ENCODE peak calls at places on chromosomes 12 and 14, in seven cellular contexts. R is GM12891; K is lung microvascular endothelial cell; I is nephron progenitor cell; Q is T-helper 2 cell; E is RKO; M is stimulated activated CD4-positive, alpha-beta T cell treated with anti-CD3 and anti-CD28 coated beads, Interleukin-4, amount 100 ng/mL, for 24 hours. O is an unnamed sample.

GRCh38 chr12:111715242-111715641 is 29.4 kb downstream of the ACAD10 start:
- DNase-seq in R (no peak), K (peak; percentile 10), I (no peak), Q (no peak), E (no peak), M (no peak), O (no peak)

GRCh38 chr12:57280234-57281062 is 29.5 kb upstream of the STAC3 start:
- DNase-seq in R (peak; percentile 54), K (peak; percentile 94), I (no peak), Q (no peak), E (peak; percentile 98), M (peak; percentile 83), O (peak; percentile 72)

GRCh38 chr12:76871751-76872150 is 7.1 kb downstream of the CSRP2 start:
- DNase-seq in R (no peak), K (no peak), I (no peak), Q (no peak), E (no peak), M (no peak), O (no peak)

GRCh38 chr14:37197421-37198272 is at the start of gene MIPOL1:
- DNase-seq in R (no peak), K (peak; percentile 94), I (peak; percentile 81), Q (no peak), E (peak; percentile 89), M (no peak), O (no peak)

GRCh38 chr12:101407438-101408345 is at the start of gene ARL1:
- DNase-seq in R (peak; percentile 65), K (peak; percentile 96), I (peak; percentile 87), Q (peak; percentile 43), E (peak; percentile 90), M (peak; percentile 85), O (peak; percentile 78)

GRCh38 chr14:23442721-23443356 is 7.4 kb upstream of the MYH7 start:
- DNase-seq in R (no peak), K (no peak), I (no peak), Q (no peak), E (no peak), M (no peak), O (peak; percentile 46)

GRCh38 chr14:26427059-26427458 is 170.8 kb downstream of the NOVA1 start:
- DNase-seq in R (no peak), K (no peak), I (no peak), Q (no peak), E (no peak), M (no peak), O (no peak)

GRCh38 chr12:57107456-57107855 is 3.7 kb downstream of the STAT6 start:
- DNase-seq in R (no peak), K (no peak), I (no peak), Q (no peak), E (no peak), M (no peak), O (no peak)

GRCh38 chr12:104605685-104606084 is 148.9 kb downstream of the CHST11 start:
- DNase-seq in R (no peak), K (no peak), I (no peak), Q (no peak), E (no peak), M (no peak), O (no peak)

GRCh38 chr14:67413806-67414769 is 2.1 kb upstream of the PLEK2 start:
- DNase-seq in R (no peak), K (peak; percentile 94), I (no peak), Q (no peak), E (peak; percentile 92), M (peak; percentile 50), O (peak; percentile 24)

GRCh38 chr14:24349742-24350141 is 10.0 kb upstream of the RIPK3 start:
- DNase-seq in R (no peak), K (no peak), I (no peak), Q (no peak), E (no peak), M (no peak), O (no peak)

GRCh38 chr12:110345176-110345651 is 58.3 kb downstream of the ANAPC7 start:
- DNase-seq in R (no peak), K (no peak), I (no peak), Q (no peak), E (no peak), M (no peak), O (no peak)

GRCh38 chr14:95257521-95257920 is 62.2 kb downstream of the CLMN start:
- DNase-seq in R (no peak), K (no peak), I (no peak), Q (no peak), E (no peak), M (no peak), O (no peak)

GRCh38 chr12:25592725-25593495 is 39.8 kb upstream of the LMNTD1 start:
- DNase-seq in R (no peak), K (no peak), I (no peak), Q (no peak), E (no peak), M (no peak), O (no peak)

GRCh38 chr14:72745991-72746980 is 147.6 kb downstream of the DPF3 start:
- DNase-seq in R (no peak), K (peak; percentile 13), I (no peak), Q (no peak), E (no peak), M (no peak), O (no peak)

GRCh38 chr12:122014781-122015180 is 6.9 kb upstream of the BCL7A start:
- DNase-seq in R (no peak), K (no peak), I (no peak), Q (no peak), E (no peak), M (no peak), O (no peak)